ENCODE peak calls at places on chromosomes 7 and 10, in four cellular contexts. B is IMR-90, F is H1, C is H9. P is an unnamed sample.

GRCh38 chr7:64558323-64558705 is 4.6 kb downstream of the ZNF680 start:
- DNase-seq in B (no peak), F (no peak), C (no peak), P (no peak)

GRCh38 chr7:158423190-158423555 is 164.4 kb downstream of the PTPRN2 start:
- DNase-seq in B (no peak), F (no peak), C (no peak), P (no peak)

GRCh38 chr10:86306628-86307278 is 59.8 kb downstream of the GRID1 start:
- DNase-seq in B (peak; percentile 4), F (peak; percentile 71), C (no peak), P (peak; percentile 49)

GRCh38 chr10:112950714-112951348 is 784 bp downstream of the TCF7L2 start:
- DNase-seq in B (peak; percentile 49), F (no peak), C (no peak), P (peak; percentile 81)

GRCh38 chr10:4352566-4352961 is 473.4 kb upstream of the AKR1E2 start:
- DNase-seq in B (no peak), F (no peak), C (no peak), P (peak; percentile 70)

GRCh38 chr7:144019457-144019856 is 19.3 kb downstream of the OR6B1 start:
- DNase-seq in B (peak; percentile 91), F (no peak), C (no peak), P (peak; percentile 92)

GRCh38 chr7:48427671-48428070 is 256.4 kb downstream of the ABCA13 start:
- DNase-seq in B (no peak), F (no peak), C (no peak), P (no peak)

GRCh38 chr7:20797174-20798080 is 10.7 kb upstream of the SP8 start:
- DNase-seq in B (no peak), F (peak; percentile 68), C (no peak), P (peak; percentile 84)

GRCh38 chr7:17007841-17008240 is 126.1 kb upstream of the AGR3 start:
- DNase-seq in B (no peak), F (no peak), C (no peak), P (no peak)

GRCh38 chr7:133344275-133344674 is 91.4 kb downstream of the EXOC4 start:
- DNase-seq in B (peak; percentile 32), F (no peak), C (no peak), P (peak; percentile 20)

GRCh38 chr10:109126016-109126415 is 797.3 kb downstream of the XPNPEP1 start:
- DNase-seq in B (no peak), F (no peak), C (no peak), P (peak; percentile 27)

GRCh38 chr7:8018961-8019360 is 50.4 kb downstream of the GLCCI1 start:
- DNase-seq in B (no peak), F (no peak), C (no peak), P (no peak)

GRCh38 chr10:43316516-43316915 is 49.7 kb upstream of the RASGEF1A start:
- DNase-seq in B (no peak), F (no peak), C (no peak), P (no peak)

GRCh38 chr7:154441811-154442210 is 389.6 kb downstream of the DPP6 start:
- DNase-seq in B (no peak), F (no peak), C (no peak), P (no peak)

GRCh38 chr7:22551768-22552513 is 52.0 kb upstream of the STEAP1B start:
- DNase-seq in B (no peak), F (peak; percentile 39), C (no peak), P (no peak)

GRCh38 chr7:102872460-102872859 is 40.3 kb upstream of the LRRC17 start:
- DNase-seq in B (peak; percentile 98), F (no peak), C (no peak), P (no peak)

GRCh38 chr7:135341049-135341448 is 107.4 kb downstream of the STRA8 start:
- DNase-seq in B (no peak), F (no peak), C (peak; percentile 48), P (peak; percentile 16)

GRCh38 chr10:91587710-91588638 is 44.9 kb downstream of the PPP1R3C start:
- DNase-seq in B (peak; percentile 83), F (no peak), C (no peak), P (no peak)

GRCh38 chr10:125158528-125159485 is 1.6 kb downstream of the CTBP2 start:
- DNase-seq in B (peak; percentile 54), F (peak; percentile 35), C (peak; percentile 15), P (no peak)

GRCh38 chr10:8060010-8060703 is 5.7 kb downstream of the GATA3 start:
- DNase-seq in B (peak; percentile 25), F (peak; percentile 51), C (peak; percentile 33), P (no peak)

GRCh38 chr10:44153901-44154670 is 230.8 kb downstream of the CXCL12 start:
- DNase-seq in B (no peak), F (no peak), C (no peak), P (no peak)

GRCh38 chr10:68332259-68333057 is at the start of gene PBLD:
- DNase-seq in B (peak; percentile 74), F (peak; percentile 82), C (peak; percentile 78), P (peak; percentile 94)

GRCh38 chr10:110797416-110797815 is 74.3 kb upstream of the PDCD4 start:
- DNase-seq in B (no peak), F (no peak), C (no peak), P (no peak)

GRCh38 chr10:70380350-70381135 is 1.9 kb downstream of the LRRC20 start:
- DNase-seq in B (no peak), F (no peak), C (no peak), P (no peak)

GRCh38 chr7:2542011-2542923 is 13.1 kb downstream of the BRAT1 start:
- DNase-seq in B (no peak), F (no peak), C (no peak), P (no peak)
- H2BK5ac ChIP-seq in B (no peak overlapping the region), F (no peak overlapping the region), C (no peak overlapping the region), P (no peak overlapping the region)

GRCh38 chr7:96246972-96247371 is 74.9 kb downstream of the SLC25A13 start:
- DNase-seq in B (no peak), F (no peak), C (no peak), P (no peak)

GRCh38 chr7:96250776-96251361 is 71.0 kb downstream of the SLC25A13 start:
- DNase-seq in B (no peak), F (no peak), C (no peak), P (no peak)

GRCh38 chr7:96244244-96244991 is 77.5 kb downstream of the SLC25A13 start:
- DNase-seq in B (no peak), F (no peak), C (no peak), P (no peak)

GRCh38 chr7:96244992-96245292 is 77.0 kb downstream of the SLC25A13 start:
- DNase-seq in B (no peak), F (no peak), C (no peak), P (no peak)

GRCh38 chr7:96248405-96248804 is 73.5 kb downstream of the SLC25A13 start:
- DNase-seq in B (no peak), F (no peak), C (no peak), P (no peak)
- H4K5ac ChIP-seq in B (no peak overlapping the region), F (no peak overlapping the region), C (no peak overlapping the region), P (no peak overlapping the region)

DNA sequence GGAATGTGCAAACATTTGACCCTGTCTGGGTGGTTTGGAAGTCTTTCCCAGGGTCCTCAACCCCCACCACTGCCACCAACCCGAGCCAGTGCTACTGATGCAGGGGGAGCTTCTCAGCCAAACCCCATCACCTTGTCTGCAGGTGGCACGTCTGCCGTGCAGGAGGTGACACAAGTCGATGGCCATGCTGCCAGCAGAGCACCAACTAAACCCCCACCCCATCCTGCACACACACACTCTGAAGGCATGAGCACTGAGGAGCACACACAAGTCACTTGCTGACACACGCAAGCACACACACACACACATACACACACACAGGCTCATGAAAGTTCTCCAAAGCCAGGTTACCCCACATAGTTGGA is 119.0 kb downstream of the RGS10 start:
- DNase-seq in B (no peak), F (no peak), C (no peak), P (no peak)
- H2BK5ac ChIP-seq in B (no peak overlapping the region), F (no peak overlapping the region), C (no peak overlapping the region), P (no peak overlapping the region)

GRCh38 chr10:38047666-38048065 is 37.2 kb downstream of the ZNF33A start:
- DNase-seq in B (peak; percentile 46), F (no peak), C (no peak), P (no peak)
- H4K5ac ChIP-seq in B (no peak overlapping the region), F (no peak overlapping the region), C (no peak overlapping the region), P (no peak overlapping the region)

DNA sequence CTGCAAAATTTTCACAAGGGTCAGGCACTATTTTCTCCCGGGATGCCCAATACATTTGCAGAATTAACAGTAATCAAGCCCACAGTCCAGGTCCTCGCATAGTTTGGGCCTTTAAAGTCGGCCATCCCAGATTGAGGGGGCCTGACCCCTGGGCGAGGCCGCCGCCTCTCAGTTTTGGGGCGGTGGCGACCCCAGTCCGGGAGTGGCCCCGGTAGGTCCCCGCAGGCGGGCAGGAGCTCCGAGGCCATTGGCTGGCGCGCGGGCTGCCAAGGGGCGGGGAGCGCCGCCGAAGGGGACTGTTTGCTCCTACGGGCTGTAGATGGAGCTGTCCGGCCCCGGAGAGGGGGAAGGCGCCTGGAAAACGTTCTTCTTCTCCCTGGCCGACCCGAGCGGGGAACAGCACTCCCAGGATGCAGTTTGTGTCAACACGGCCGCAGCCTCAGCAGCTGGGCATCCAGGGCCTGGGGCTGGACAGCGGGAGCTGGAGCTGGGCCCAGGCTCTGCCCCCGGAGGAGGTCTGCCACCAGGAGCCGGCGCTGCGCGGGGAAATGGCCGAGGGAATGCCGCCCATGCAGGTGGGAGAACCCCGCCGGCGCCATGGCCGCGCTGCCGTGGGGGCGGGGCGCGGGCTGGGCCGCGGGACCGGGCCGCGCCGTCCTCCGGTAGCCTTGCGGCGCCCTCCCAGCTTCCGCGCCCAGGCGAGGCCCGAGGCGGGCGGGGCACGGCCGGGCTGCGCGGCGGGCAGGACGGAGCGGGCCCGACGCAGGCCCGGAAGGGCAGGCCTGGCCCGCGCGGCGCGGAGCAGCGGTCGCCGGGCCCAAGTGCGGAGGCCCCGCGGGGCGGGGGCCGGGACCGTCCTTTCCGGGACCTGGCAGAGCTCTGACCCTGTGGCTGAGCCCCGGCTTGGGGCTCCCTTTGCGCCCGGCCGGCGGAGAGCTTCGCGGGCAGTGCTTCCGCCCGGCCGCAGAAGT is at the start of gene ZNF282:
- DNase-seq in B (peak; percentile 89), F (peak; percentile 91), C (peak; percentile 94), P (peak; percentile 96)
- H2BK5ac ChIP-seq in B (peak within 1 kb of the TSS; percentile 71), F (peak within 1 kb of the TSS; percentile 87), C (no peak within 1 kb of the TSS), P (peak within 1 kb of the TSS; percentile 80)